ENCODE peak calls at places on chromosomes 11 and 22, in ten cellular contexts. H, E, I, V, U, Q, F, K, M and A are unnamed samples.

GRCh38 chr11:46718155-46719019 is 626 bp upstream of the F2 start:
- DNase-seq in H (no peak), E (no peak), I (no peak), V (no peak), U (no peak), Q (peak; percentile 73), F (no peak), K (no peak), M (no peak), A (no peak)

GRCh38 chr11:74221816-74222215 is 50.7 kb downstream of the PPME1 start:
- DNase-seq in H (no peak), E (no peak), I (no peak), V (no peak), U (no peak), Q (no peak), F (no peak), K (no peak), M (no peak), A (no peak)

GRCh38 chr11:99464985-99465384 is 444.2 kb downstream of the CNTN5 start:
- DNase-seq in H (no peak), E (no peak), I (no peak), V (no peak), U (no peak), Q (no peak), F (no peak), K (no peak), M (no peak), A (no peak)

GRCh38 chr11:29956076-29956556 is 60.7 kb downstream of the KCNA4 start:
- DNase-seq in H (no peak), E (no peak), I (no peak), V (no peak), U (no peak), Q (no peak), F (no peak), K (no peak), M (peak; percentile 94), A (no peak)

GRCh38 chr22:30325724-30326703 is 727 bp downstream of the TBC1D10A start:
- DNase-seq in H (no peak), E (peak; percentile 60), I (no peak), V (peak; percentile 64), U (peak; percentile 69), Q (peak; percentile 58), F (no peak), K (peak; percentile 60), M (no peak), A (no peak)

GRCh38 chr11:102552447-102553200 is 22.1 kb upstream of the MMP7 start:
- DNase-seq in H (no peak), E (no peak), I (no peak), V (no peak), U (no peak), Q (peak; percentile 50), F (no peak), K (no peak), M (no peak), A (no peak)

GRCh38 chr11:46363031-46363407 is 15.8 kb downstream of the DGKZ start:
- DNase-seq in H (no peak), E (peak; percentile 84), I (no peak), V (peak; percentile 88), U (no peak), Q (no peak), F (no peak), K (no peak), M (no peak), A (peak; percentile 91)

GRCh38 chr11:130480166-130480565 is 31.7 kb downstream of the ADAMTS15 start:
- DNase-seq in H (no peak), E (no peak), I (no peak), V (no peak), U (no peak), Q (no peak), F (no peak), K (no peak), M (no peak), A (no peak)

GRCh38 chr22:40271440-40271839 is 74.9 kb upstream of the ADSL start:
- DNase-seq in H (no peak), E (no peak), I (no peak), V (no peak), U (no peak), Q (no peak), F (no peak), K (no peak), M (no peak), A (no peak)

GRCh38 chr22:40273319-40273718 is 73.0 kb upstream of the ADSL start:
- DNase-seq in H (no peak), E (no peak), I (no peak), V (no peak), U (no peak), Q (no peak), F (no peak), K (no peak), M (no peak), A (no peak)

GRCh38 chr22:40281717-40282116 is 64.6 kb upstream of the ADSL start:
- DNase-seq in H (no peak), E (peak; percentile 58), I (no peak), V (no peak), U (no peak), Q (no peak), F (no peak), K (no peak), M (no peak), A (no peak)

GRCh38 chr22:40279017-40279416 is 67.3 kb upstream of the ADSL start:
- DNase-seq in H (no peak), E (no peak), I (no peak), V (no peak), U (no peak), Q (no peak), F (no peak), K (no peak), M (no peak), A (no peak)

GRCh38 chr22:40276877-40277823 is 69.2 kb upstream of the ADSL start:
- DNase-seq in H (no peak), E (no peak), I (no peak), V (no peak), U (no peak), Q (no peak), F (no peak), K (no peak), M (no peak), A (no peak)
- H3K36me3 ChIP-seq in H (peaks cover 4% of the 10 kb centered on the region), E (no peaks in the 10 kb centered on the region), I (peaks cover 43% of the 10 kb centered on the region), V (no peaks in the 10 kb centered on the region), U (peaks cover 23% of the 10 kb centered on the region), Q (no peaks in the 10 kb centered on the region), F (peaks cover 21% of the 10 kb centered on the region), K (peaks cover 33% of the 10 kb centered on the region), M (no peaks in the 10 kb centered on the region), A (peaks cover 64% of the 10 kb centered on the region)

DNA sequence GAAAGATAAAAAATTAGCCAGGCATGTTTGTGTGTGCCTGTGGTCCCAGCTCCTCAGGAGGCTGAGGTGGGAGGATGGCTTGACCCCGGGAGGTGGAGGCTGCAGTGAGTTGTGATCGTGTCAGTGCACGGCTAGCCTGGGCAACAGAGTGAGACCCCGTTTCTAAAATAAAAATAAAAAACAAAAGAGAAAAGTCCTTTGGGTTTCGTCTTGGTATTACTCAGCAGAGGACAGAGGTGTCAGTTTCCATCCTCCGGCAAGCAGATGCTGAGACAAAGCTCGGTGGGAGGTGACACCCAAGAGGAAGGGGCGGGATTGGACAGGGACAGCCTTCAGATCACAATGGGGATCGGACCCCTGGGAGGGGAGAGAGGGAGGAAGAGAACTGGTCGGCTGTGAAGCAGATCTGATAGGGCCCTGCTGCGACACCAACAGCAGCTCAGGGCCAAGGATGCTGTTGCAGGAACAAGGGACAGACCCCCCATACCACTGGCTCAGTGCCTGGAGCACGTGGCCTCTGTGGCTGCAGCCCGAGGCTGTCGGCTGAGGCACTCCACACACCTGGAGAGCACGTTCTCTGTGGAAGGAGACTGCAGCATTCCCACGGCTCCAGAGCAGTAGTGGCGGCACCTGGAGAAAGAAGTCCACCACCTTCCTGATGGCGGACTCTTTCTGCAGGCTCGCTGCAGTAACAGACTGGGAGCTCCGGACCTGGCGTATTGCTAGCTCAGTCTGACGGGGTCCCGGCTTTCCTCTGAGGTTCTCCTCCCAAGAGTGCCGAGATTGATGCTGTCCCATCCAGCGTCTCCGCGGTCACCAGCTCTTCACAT is 5.2 kb upstream of the BID start:
- DNase-seq in H (no peak), E (peak; percentile 38), I (no peak), V (no peak), U (no peak), Q (no peak), F (no peak), K (no peak), M (no peak), A (no peak)
- H3K27ac ChIP-seq in H (no peak overlapping the region), E (no peak overlapping the region), I (no peak overlapping the region), V (no peak overlapping the region), U (no peak overlapping the region), Q (no peak overlapping the region), F (no peak overlapping the region), K (no peak overlapping the region), M (no peak overlapping the region), A (no peak overlapping the region)

DNA sequence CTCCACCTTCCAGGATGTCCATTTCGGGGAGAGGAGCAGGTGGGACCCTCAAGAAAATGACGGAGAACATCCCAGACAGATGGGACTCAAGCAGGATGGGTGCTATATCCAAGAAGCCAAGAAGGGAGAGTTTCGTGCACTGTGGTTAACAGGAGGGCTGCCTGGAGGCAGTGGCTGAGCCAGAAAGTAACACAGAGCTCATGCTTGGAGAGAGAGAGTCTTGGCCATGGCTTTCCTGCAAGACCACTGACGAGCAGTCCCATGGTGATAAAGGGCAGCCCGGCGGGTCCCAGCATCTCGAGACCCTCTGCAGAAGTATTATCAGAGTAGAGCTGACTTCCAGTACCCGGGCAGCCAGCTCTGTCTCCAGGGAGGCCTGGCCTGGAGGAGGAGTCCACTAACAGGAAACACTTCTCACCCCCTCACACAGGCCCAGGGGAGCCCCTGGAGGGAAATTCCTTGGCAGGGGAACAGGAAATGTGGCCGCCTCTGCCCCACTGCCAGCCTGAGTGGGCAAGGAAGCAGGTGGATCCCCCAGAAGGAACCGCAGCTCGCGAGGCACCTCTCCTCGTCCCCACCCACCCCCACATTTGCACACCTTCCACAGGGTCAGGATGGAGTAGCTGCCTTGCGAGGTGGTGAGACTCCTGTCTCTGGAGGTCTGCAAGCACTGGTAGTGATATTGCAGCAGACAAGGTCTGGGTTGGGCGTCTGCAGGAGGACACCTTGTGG is 32.2 kb downstream of the CYTH4 start:
- DNase-seq in H (no peak), E (no peak), I (no peak), V (no peak), U (peak; percentile 49), Q (no peak), F (no peak), K (no peak), M (no peak), A (peak; percentile 71)
- H3K4me1 ChIP-seq in H (no peaks in the 10 kb centered on the region), E (no peaks in the 10 kb centered on the region), I (peaks cover 50% of the 10 kb centered on the region), V (no peaks in the 10 kb centered on the region), U (peaks cover 4% of the 10 kb centered on the region), Q (no peaks in the 10 kb centered on the region), F (peaks cover 2% of the 10 kb centered on the region), K (peaks cover 45% of the 10 kb centered on the region), M (no peaks in the 10 kb centered on the region), A (peaks cover 58% of the 10 kb centered on the region)

GRCh38 chr11:27371490-27371889 is 8.5 kb upstream of the CCDC34 start:
- DNase-seq in H (no peak), E (no peak), I (no peak), V (no peak), U (no peak), Q (no peak), F (no peak), K (no peak), M (no peak), A (no peak)

GRCh38 chr11:27370374-27370773 is 7.4 kb upstream of the CCDC34 start:
- DNase-seq in H (no peak), E (no peak), I (no peak), V (no peak), U (no peak), Q (no peak), F (no peak), K (no peak), M (no peak), A (no peak)

GRCh38 chr11:27363576-27364115 is 631 bp upstream of the CCDC34 start:
- DNase-seq in H (no peak), E (no peak), I (no peak), V (no peak), U (no peak), Q (no peak), F (no peak), K (no peak), M (no peak), A (no peak)

GRCh38 chr11:27372159-27372558 is 9.1 kb upstream of the CCDC34 start:
- DNase-seq in H (no peak), E (no peak), I (no peak), V (no peak), U (no peak), Q (no peak), F (no peak), K (no peak), M (no peak), A (no peak)

DNA sequence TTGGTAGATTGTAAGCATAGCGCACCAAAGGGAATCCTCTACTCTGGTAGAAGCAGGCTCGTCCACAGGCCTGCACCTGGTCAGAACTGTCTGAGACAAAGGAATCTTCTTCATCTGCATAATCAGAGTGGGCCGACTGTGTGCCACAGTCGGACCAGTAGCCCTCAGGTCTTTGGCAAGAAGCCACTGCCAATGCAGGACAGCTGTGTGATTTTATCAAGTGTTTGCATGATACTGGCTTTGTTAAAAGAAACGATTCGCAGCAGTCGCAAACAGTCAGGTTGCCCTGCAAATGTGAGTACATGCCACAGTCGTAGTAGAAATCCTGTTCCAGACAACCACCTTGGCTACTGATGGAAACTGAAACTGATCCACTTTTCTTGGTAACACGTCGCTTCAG is 4.9 kb upstream of the CCDC34 start:
- DNase-seq in H (no peak), E (no peak), I (no peak), V (no peak), U (no peak), Q (no peak), F (no peak), K (no peak), M (no peak), A (no peak)
- H3K36me3 ChIP-seq in H (peaks cover 6% of the 10 kb centered on the region), E (peaks cover 6% of the 10 kb centered on the region), I (no peaks in the 10 kb centered on the region), V (no peaks in the 10 kb centered on the region), U (no peaks in the 10 kb centered on the region), Q (no peaks in the 10 kb centered on the region), F (peaks cover 22% of the 10 kb centered on the region), K (no peaks in the 10 kb centered on the region), M (no peaks in the 10 kb centered on the region), A (no peaks in the 10 kb centered on the region)